ENCODE peak calls at places on chromosomes 5 and 9, in four cellular contexts. A, C, U and E are unnamed samples.
A peak's percentile ranks its signal among the peaks of the same experiment; 100 is the strongest.

GRCh38 chr5:83441752-83442151 is 29.8 kb upstream of the VCAN start:
- DNase-seq in C (no peak), A (no peak), U (no peak), E (peak; percentile 8)

GRCh38 chr5:103476776-103477175 is 85.8 kb downstream of the NUDT12 start:
- DNase-seq in A (no peak), C (no peak), U (no peak), E (no peak)

GRCh38 chr5:33227247-33227646 is 213.5 kb upstream of the TARS1 start:
- DNase-seq in C (no peak), U (no peak), A (no peak), E (no peak)

GRCh38 chr5:53031695-53032096 is 42.5 kb downstream of the ITGA2 start:
- DNase-seq in A (peak; percentile 89), C (peak; percentile 7), U (peak; percentile 27), E (no peak)

GRCh38 chr9:127204771-127205470 is 59.7 kb upstream of the GARNL3 start:
- DNase-seq in A (peak; percentile 31), U (no peak), C (peak; percentile 62), E (peak; percentile 56)

GRCh38 chr5:56314536-56314935 is 81.4 kb upstream of the ANKRD55 start:
- DNase-seq in C (no peak), U (no peak), A (peak; percentile 21), E (peak; percentile 72)

GRCh38 chr5:116527587-116527986 is 47.0 kb downstream of the SEMA6A start:
- DNase-seq in A (no peak), U (no peak), C (no peak), E (no peak)

GRCh38 chr9:93119953-93120845 is 13.9 kb downstream of the NINJ1 start:
- DNase-seq in A (peak; percentile 94), C (peak; percentile 94), U (peak; percentile 83), E (peak; percentile 81)

GRCh38 chr9:33159058-33159759 is 7.9 kb downstream of the B4GALT1 start:
- DNase-seq in C (no peak), A (no peak), U (no peak), E (no peak)

GRCh38 chr5:84286662-84287061 is 98.0 kb downstream of the EDIL3 start:
- DNase-seq in C (no peak), A (no peak), U (no peak), E (no peak)

GRCh38 chr9:1876891-1877496 is 138.2 kb upstream of the SMARCA2 start:
- DNase-seq in A (no peak), U (no peak), C (no peak), E (no peak)

GRCh38 chr5:142981886-142982820 is 212.0 kb downstream of the ARHGAP26 start:
- DNase-seq in A (peak; percentile 92), C (peak; percentile 43), U (no peak), E (no peak)

GRCh38 chr5:39518516-39518915 is 93.7 kb upstream of the DAB2 start:
- DNase-seq in C (no peak), A (no peak), U (no peak), E (no peak)

GRCh38 chr9:137191691-137192447 is 3.4 kb downstream of the SSNA1 start:
- DNase-seq in C (no peak), A (no peak), U (no peak), E (no peak)
- TF ChIP-seq ZBTB33 in C (no peak), A (no peak), U (no peak), E (no peak)

GRCh38 chr5:88878976-88879375 is 4.0 kb downstream of the MEF2C start:
- DNase-seq in A (no peak), C (no peak), U (no peak), E (no peak)
- TF ChIP-seq ZBTB33 in A (no peak), C (no peak), U (no peak), E (no peak)

GRCh38 chr5:115241881-115242642 is 20.6 kb downstream of the PGGT1B start:
- DNase-seq in U (no peak), A (peak; percentile 79), C (no peak), E (no peak)

GRCh38 chr5:115243412-115243811 is 19.3 kb downstream of the PGGT1B start:
- DNase-seq in U (no peak), C (no peak), A (no peak), E (no peak)

DNA sequence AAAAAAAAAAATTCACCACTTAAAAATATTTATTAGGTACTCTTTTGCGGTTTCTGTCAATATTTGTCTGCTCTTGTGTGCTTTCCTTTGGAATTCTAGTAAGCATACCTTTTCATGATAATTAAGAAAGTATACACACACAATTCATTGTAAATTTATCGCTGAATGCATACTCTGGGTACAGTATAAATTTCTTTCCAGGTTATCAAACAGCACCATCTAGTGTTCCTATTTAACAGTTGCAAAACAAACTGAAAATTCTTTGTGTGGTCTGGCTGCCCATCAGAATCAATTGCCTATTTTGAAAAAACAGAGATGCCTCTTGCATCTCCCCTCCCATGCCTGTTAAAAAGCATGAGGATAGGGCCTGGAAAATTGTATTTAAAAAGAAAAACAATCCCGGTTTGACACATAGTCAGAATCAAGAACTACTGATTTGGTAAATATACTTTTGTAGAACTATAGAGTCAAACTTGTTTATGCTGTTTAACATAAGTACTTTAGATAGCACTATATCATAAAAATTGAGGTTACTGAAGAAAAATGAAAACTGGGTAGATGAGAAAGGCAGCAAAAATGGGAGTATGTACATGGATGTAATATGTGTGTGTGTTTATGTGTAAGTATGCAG is 16.2 kb downstream of the PGGT1B start:
- DNase-seq in C (peak; percentile 42), U (peak; percentile 35), A (peak; percentile 49), E (peak; percentile 20)
- TF ChIP-seq ZBTB33 in C (no peak), U (no peak), A (no peak), E (no peak)

GRCh38 chr9:128297221-128297773 is 21.2 kb downstream of the SWI5 start:
- DNase-seq in U (no peak), C (no peak), A (no peak), E (no peak)
- TF ChIP-seq ZBTB33 in U (no peak), C (no peak), A (no peak), E (no peak)

GRCh38 chr5:136056336-136056735 is 27.5 kb downstream of the TGFBI start:
- DNase-seq in C (no peak), A (no peak), U (no peak), E (no peak)
- TF ChIP-seq ZBTB33 in C (no peak), A (no peak), U (no peak), E (no peak)

DNA sequence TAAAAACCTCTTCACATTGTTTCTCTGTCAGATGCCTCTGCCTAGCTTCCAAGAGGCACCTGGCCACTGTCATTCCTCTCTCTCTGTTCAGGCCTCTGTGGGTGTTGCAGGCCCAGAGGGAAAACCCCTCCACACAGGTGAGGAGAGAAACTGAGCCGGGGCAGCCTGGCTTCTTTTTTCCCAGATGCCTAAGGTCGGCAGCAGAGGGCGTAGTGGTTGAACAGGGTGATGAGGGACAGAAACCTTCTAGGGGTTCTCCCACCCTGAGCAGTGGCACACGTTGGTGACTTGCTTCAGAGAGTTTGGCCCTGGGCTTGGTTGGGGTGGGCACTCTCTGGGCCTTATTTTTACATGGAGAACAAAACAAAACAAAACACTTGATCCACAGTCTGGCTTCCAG is 12.2 kb downstream of the IL9 start:
- DNase-seq in U (no peak), C (no peak), A (no peak), E (peak; percentile 48)
- TF ChIP-seq ZBTB33 in U (no peak), C (no peak), A (no peak), E (no peak)

DNA sequence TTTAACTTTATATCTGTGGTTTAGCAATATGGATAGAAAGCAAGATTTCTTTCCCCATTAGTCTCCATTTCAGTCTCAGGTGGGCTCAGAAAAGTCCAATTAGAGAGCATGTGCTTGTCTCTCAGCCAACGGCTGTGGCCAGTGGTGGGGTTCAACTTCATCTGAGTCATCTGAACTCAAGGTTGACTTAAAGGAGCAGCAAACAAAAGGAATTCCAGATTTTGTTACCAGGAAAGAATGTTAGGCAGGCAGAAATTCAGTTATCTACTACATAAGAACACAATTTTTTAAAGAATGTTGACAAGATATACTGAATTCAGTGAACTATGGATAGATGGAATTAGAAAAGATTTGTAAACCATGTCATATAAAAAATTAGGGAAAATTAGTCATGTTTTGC is 784.1 kb downstream of the MAT2B start:
- DNase-seq in U (no peak), A (no peak), C (no peak), E (no peak)
- TF ChIP-seq ZBTB33 in U (no peak), A (no peak), C (no peak), E (no peak)

DNA sequence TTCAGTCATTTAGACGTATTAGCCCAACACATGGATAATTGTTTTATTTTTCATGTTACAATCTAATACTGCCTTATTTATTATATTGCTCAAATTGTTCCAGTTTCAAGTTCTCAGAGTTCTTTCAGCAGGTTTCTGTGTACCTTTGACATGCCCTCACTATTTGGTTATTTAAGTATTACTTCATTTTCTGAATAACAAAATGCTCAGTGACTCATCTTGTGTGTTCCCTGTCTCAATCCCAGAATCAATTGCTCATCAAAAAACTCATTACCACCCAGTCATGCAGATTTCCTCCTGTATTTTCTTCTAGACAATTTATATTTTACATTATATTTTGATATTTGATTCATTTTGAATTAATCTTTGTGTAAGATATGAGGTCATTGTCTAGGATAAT is 562.6 kb downstream of the ANXA1 start:
- DNase-seq in C (no peak), A (no peak), U (no peak), E (no peak)
- TF ChIP-seq ZBTB33 in C (no peak), A (no peak), U (no peak), E (no peak)

GRCh38 chr5:139422307-139422893 is 16.9 kb downstream of the DNAJC18 start:
- DNase-seq in A (peak; percentile 66), U (peak; percentile 48), C (peak; percentile 74), E (peak; percentile 80)
- TF ChIP-seq ZBTB33 in A (no peak), U (no peak), C (no peak), E (peak; percentile 31)

GRCh38 chr5:139246394-139246793 is 47.1 kb upstream of the MATR3 start:
- DNase-seq in A (no peak), U (no peak), C (no peak), E (peak; percentile 68)
- TF ChIP-seq ZBTB33 in A (no peak), U (no peak), C (no peak), E (no peak)